ENCODE peak calls at places on chromosomes 4 and X, in four cellular contexts. T is Peyer's patch, C is memory B cell, R is pancreas. O is an unnamed sample.

GRCh38 chr4:140004580-140005314 is 149.2 kb downstream of the MAML3 start:
- DNase-seq in R (peak), T (no peak), C (no peak), O (no peak)

GRCh38 chr4:95355021-95355420 is 193.8 kb downstream of the UNC5C start:
- DNase-seq in T (no peak), C (no peak), R (no peak), O (no peak)

GRCh38 chr4:84070293-84070692 is 428.8 kb downstream of the NKX6-1 start:
- DNase-seq in T (no peak), R (no peak), C (no peak), O (no peak)

GRCh38 chr4:189124149-189124758 is 816.4 kb upstream of the FRG1 start:
- DNase-seq in R (peak), C (no peak), T (no peak), O (no peak)

GRCh38 chr4:139300431-139301142 is 718 bp upstream of the NAA15 start:
- DNase-seq in C (no peak), T (peak), R (peak), O (no peak)

GRCh38 chr4:132015321-132015720 is 1133.8 kb upstream of the PCDH10 start:
- DNase-seq in T (no peak), R (no peak), C (no peak), O (no peak)

GRCh38 chr4:86894465-86894864 is 2.2 kb upstream of the C4orf36 start:
- DNase-seq in R (no peak), C (no peak), T (no peak), O (no peak)

GRCh38 chrX:70436380-70436779 is 8.3 kb upstream of the DLG3 start:
- DNase-seq in C (no peak), R (no peak), T (no peak), O (no peak)

GRCh38 chr4:124055896-124056295 is 656.6 kb downstream of the ANKRD50 start:
- DNase-seq in C (no peak), R (no peak), T (no peak), O (no peak)

GRCh38 chr4:143202824-143203223 is 18.1 kb downstream of the USP38 start:
- DNase-seq in T (no peak), C (no peak), R (no peak), O (no peak)

GRCh38 chrX:54715621-54716020 is 82.4 kb downstream of the ITIH6 start:
- DNase-seq in T (no peak), R (no peak), C (no peak), O (no peak)

GRCh38 chrX:24647257-24648058 is at the start of gene PCYT1B:
- DNase-seq in C (no peak), R (peak), T (peak), O (peak)

GRCh38 chrX:24241822-24242648 is 71.8 kb downstream of the SUPT20HL2 start:
- DNase-seq in C (no peak), T (no peak), R (peak), O (no peak)

GRCh38 chr4:26141101-26141830 is 179.5 kb upstream of the RBPJ start:
- DNase-seq in R (no peak), T (no peak), C (no peak), O (no peak)

GRCh38 chr4:3443750-3444309 is 2.1 kb downstream of the HGFAC start:
- DNase-seq in C (no peak), R (peak), T (no peak), O (no peak)

GRCh38 chr4:33013280-33013679 is 2293.1 kb downstream of the PCDH7 start:
- DNase-seq in R (no peak), T (no peak), C (no peak), O (no peak)

GRCh38 chrX:153937056-153937455 is 2.2 kb upstream of the NAA10 start:
- DNase-seq in C (no peak), R (no peak), T (no peak), O (no peak)

GRCh38 chr4:123325241-123325681 is 71.3 kb upstream of the SPRY1 start:
- DNase-seq in T (no peak), R (no peak), C (no peak), O (no peak)

GRCh38 chrX:40736170-40736505 is 796 bp upstream of the MED14 start:
- DNase-seq in R (no peak), T (no peak), C (no peak), O (no peak)

GRCh38 chr4:184649971-184650855 is 675 bp downstream of the PRIMPOL start:
- DNase-seq in R (no peak), T (peak), C (no peak), O (no peak)

GRCh38 chrX:482192-482701 is 95.5 kb upstream of the PPP2R3B start:
- DNase-seq in C (no peak), T (no peak), R (no peak), O (no peak)

O was measured in left lobe of liver.